ENCODE peak calls at places on chromosome 1, in ten cellular contexts. D is gastrocnemius medialis; U is effector memory CD4-positive, alpha-beta T cell; E is uterus; V is lower lobe of right lung; L is CD8-positive, alpha-beta memory T cell; Z is left ventricle myocardium inferior; S is small intestine; K is RWPE2; P is stomach. M is an unnamed sample. For H3K27me3, the result is how much of the 10 kb centered on the place peaks cover.

GRCh38 chr1:51240096-51240495 is 4.0 kb downstream of the RNF11 start:
- DNase-seq in D (no peak), U (no peak), E (no peak), V (no peak), L (no peak), Z (no peak), S (peak), K (no peak), P (no peak), M (no peak)

GRCh38 chr1:106926748-106927582 is 129.5 kb upstream of the PRMT6 start:
- DNase-seq in D (no peak), U (no peak), E (no peak), V (no peak), L (no peak), Z (no peak), S (no peak), K (no peak), P (no peak), M (no peak)

GRCh38 chr1:910881-911721 is 12.6 kb upstream of the SAMD11 start:
- DNase-seq in D (no peak), U (no peak), E (peak), V (no peak), L (peak), Z (no peak), S (peak), K (peak), P (peak), M (no peak)

GRCh38 chr1:101781437-101781836 is 215.3 kb downstream of the OLFM3 start:
- DNase-seq in D (no peak), U (no peak), E (no peak), V (no peak), L (no peak), Z (no peak), S (peak), K (no peak), P (no peak), M (peak)

GRCh38 chr1:29379438-29380073 is 143.2 kb downstream of the PTPRU start:
- DNase-seq in D (no peak), U (no peak), E (no peak), V (no peak), L (no peak), Z (no peak), S (no peak), K (no peak), P (no peak), M (no peak)

GRCh38 chr1:44655609-44656008 is 18.7 kb downstream of the TMEM53 start:
- DNase-seq in D (no peak), U (no peak), E (no peak), V (no peak), L (no peak), Z (no peak), S (peak), K (no peak), P (no peak), M (no peak)

GRCh38 chr1:11720033-11720376 is 15.9 kb upstream of the AGTRAP start:
- DNase-seq in D (no peak), U (no peak), E (no peak), V (no peak), L (no peak), Z (no peak), S (no peak), K (no peak), P (no peak), M (no peak)

GRCh38 chr1:4156241-4156640 is 256.2 kb upstream of the C1orf174 start:
- DNase-seq in D (no peak), U (no peak), E (no peak), V (no peak), L (no peak), Z (no peak), S (no peak), K (no peak), P (no peak), M (no peak)

GRCh38 chr1:15501208-15502032 is 22.6 kb downstream of the CASP9 start:
- DNase-seq in D (no peak), U (peak), E (no peak), V (peak), L (no peak), Z (peak), S (peak), K (no peak), P (peak), M (peak)

GRCh38 chr1:36968730-36969129 is 65.6 kb downstream of the GRIK3 start:
- DNase-seq in D (no peak), U (no peak), E (no peak), V (no peak), L (no peak), Z (no peak), S (no peak), K (no peak), P (no peak), M (no peak)

GRCh38 chr1:55255901-55256300 is 40.7 kb upstream of the USP24 start:
- DNase-seq in D (no peak), U (no peak), E (no peak), V (no peak), L (no peak), Z (no peak), S (no peak), K (no peak), P (no peak), M (no peak)

GRCh38 chr1:195763907-195764183 is 844.4 kb downstream of the KCNT2 start:
- DNase-seq in D (no peak), U (no peak), E (no peak), V (no peak), L (no peak), Z (no peak), S (no peak), K (no peak), P (no peak), M (no peak)

GRCh38 chr1:215192306-215192705 is 109.8 kb downstream of the KCNK2 start:
- DNase-seq in D (no peak), U (no peak), E (no peak), V (no peak), L (no peak), Z (no peak), S (no peak), K (no peak), P (no peak), M (no peak)

GRCh38 chr1:196535727-196536126 is 72.5 kb downstream of the KCNT2 start:
- DNase-seq in D (no peak), U (no peak), E (no peak), V (no peak), L (no peak), Z (no peak), S (no peak), K (no peak), P (no peak), M (no peak)

GRCh38 chr1:62245201-62245600 is 50.6 kb downstream of the L1TD1 start:
- DNase-seq in D (no peak), U (no peak), E (no peak), V (no peak), L (no peak), Z (no peak), S (no peak), K (no peak), P (no peak), M (no peak)

GRCh38 chr1:1121611-1122077 is 5.8 kb upstream of the C1orf159 start:
- DNase-seq in D (no peak), U (no peak), E (no peak), V (no peak), L (no peak), Z (no peak), S (no peak), K (no peak), P (no peak), M (no peak)

GRCh38 chr1:189185077-189185476 is 1292.6 kb downstream of the BRINP3 start:
- DNase-seq in D (no peak), U (no peak), E (no peak), V (no peak), L (no peak), Z (no peak), S (no peak), K (no peak), P (no peak), M (no peak)

GRCh38 chr1:41378999-41379740 is 17.9 kb downstream of the FOXO6 start:
- DNase-seq in D (no peak), U (no peak), E (no peak), V (no peak), L (no peak), Z (no peak), S (no peak), K (no peak), P (no peak), M (no peak)

GRCh38 chr1:41378222-41378621 is 17.0 kb downstream of the FOXO6 start:
- DNase-seq in D (no peak), U (no peak), E (no peak), V (no peak), L (no peak), Z (no peak), S (no peak), K (no peak), P (no peak), M (no peak)

GRCh38 chr1:41380195-41380594 is 19.0 kb downstream of the FOXO6 start:
- DNase-seq in D (no peak), U (no peak), E (no peak), V (no peak), L (no peak), Z (no peak), S (no peak), K (no peak), P (no peak), M (no peak)

GRCh38 chr1:41380979-41381690 is 19.9 kb downstream of the FOXO6 start:
- DNase-seq in D (no peak), U (no peak), E (peak), V (no peak), L (no peak), Z (peak), S (peak), K (no peak), P (peak), M (no peak)

GRCh38 chr1:41379741-41380130 is 18.5 kb downstream of the FOXO6 start:
- DNase-seq in D (no peak), U (no peak), E (no peak), V (no peak), L (no peak), Z (no peak), S (no peak), K (no peak), P (no peak), M (no peak)
- H3K27me3 ChIP-seq in D (under half), U (under half), E (under half), V (under half), L (under half), Z (under half), S (under half), K (under half), P (under half), M (under half)

DNA sequence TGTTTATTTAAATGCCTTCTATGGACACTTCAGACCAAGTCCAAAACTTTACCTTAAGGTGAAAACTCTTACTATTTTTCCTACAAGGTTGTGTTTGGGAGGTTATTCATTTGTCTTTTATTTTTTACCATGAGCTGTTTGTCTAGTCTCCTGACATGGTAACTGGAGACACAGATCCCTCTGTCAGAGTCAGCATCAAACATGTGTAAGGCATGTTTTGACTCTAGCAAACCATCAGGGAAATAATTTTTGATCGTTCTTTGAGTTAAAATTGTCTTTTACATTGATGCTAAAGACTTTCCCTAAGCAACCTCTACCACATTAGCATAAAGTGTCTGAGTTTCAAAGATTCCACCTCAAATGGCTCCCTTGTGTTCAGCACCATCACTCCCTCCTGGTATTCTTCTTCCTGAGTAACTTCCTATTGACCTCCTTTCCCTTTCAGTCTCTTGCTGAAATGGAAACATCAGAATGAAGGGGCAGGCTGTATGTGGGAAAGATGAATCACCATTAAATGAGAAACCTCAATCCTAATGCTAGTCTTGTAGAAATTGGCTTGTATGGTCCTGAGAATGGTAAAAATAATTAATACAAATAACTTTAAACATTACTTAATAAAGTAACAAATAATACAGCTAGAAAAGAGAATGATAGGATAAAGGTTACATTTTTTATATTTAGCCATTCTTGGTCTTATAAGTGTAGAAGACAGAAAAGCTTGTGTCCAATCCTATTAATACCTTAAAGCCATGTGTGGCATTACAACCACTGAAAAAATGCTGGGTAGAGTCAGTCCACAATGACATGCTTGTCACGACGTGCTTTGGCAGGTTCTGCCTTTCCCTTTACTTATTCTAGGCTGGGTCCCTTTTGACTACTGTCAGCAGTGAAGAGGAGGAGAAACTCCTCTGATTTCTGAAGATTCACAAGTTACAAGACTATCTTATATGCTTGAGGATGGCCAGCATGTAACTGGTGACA is 14.3 kb upstream of the AIM2 start:
- DNase-seq in D (no peak), U (no peak), E (no peak), V (no peak), L (no peak), Z (no peak), S (no peak), K (no peak), P (no peak), M (no peak)
- H3K27me3 ChIP-seq in D (under half), U (under half), E (under half), V (under half), L (under half), Z (under half), S (under half), K (under half), P (under half), M (under half)

GRCh38 chr1:34927316-34927715 is 2.1 kb downstream of the DLGAP3 start:
- DNase-seq in D (no peak), U (no peak), E (no peak), V (no peak), L (no peak), Z (no peak), S (no peak), K (no peak), P (no peak), M (no peak)
- H3K27me3 ChIP-seq in D (half or more), U (under half), E (under half), V (half or more), L (half or more), Z (half or more), S (under half), K (half or more), P (under half), M (under half)

GRCh38 chr1:177174921-177175634 is 4.3 kb downstream of the BRINP2 start:
- DNase-seq in D (no peak), U (no peak), E (no peak), V (no peak), L (no peak), Z (no peak), S (no peak), K (no peak), P (no peak), M (no peak)
- H3K27me3 ChIP-seq in D (under half), U (under half), E (under half), V (under half), L (under half), Z (half or more), S (under half), K (half or more), P (under half), M (under half)

DNA sequence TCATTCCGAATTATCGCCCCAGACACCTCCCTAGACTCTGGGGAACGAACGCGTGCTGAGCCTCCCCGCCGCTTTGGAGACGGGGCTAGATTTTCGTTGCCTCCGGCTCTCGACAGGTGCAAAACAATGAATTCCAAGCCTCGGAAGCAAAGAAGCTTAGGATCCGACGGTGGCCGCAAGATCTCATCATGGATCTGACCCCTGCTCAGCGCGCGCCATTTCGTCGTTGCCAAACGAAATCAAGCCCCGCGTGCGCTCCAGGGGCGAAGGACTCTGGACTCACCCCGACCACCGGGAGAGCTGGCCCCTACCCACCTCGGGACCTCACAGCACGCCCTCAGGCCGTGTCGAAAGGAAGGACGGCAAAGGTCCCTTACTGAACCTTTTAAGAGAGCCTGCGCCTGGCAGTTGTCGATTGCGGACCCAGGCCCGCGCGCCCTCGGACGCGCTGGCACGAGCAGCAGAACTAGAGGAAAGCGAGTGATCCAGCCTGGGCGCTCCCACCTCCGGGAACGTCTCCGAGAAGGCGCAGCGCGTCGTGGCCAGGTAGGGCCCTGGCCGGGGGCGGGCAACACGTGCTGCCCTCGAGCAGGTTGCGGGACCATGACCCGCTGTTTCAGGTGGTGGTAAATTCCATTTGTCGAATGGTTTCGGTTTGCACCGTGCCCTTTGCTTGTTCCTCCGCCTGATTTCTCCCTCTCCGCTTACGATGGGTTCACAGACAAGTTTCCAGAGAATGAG is 1.6 kb upstream of the RUNX3 start:
- DNase-seq in D (no peak), U (no peak), E (no peak), V (no peak), L (peak), Z (no peak), S (no peak), K (no peak), P (no peak), M (no peak)
- H3K27me3 ChIP-seq in D (half or more), U (under half), E (under half), V (half or more), L (under half), Z (half or more), S (under half), K (half or more), P (under half), M (under half)

DNA sequence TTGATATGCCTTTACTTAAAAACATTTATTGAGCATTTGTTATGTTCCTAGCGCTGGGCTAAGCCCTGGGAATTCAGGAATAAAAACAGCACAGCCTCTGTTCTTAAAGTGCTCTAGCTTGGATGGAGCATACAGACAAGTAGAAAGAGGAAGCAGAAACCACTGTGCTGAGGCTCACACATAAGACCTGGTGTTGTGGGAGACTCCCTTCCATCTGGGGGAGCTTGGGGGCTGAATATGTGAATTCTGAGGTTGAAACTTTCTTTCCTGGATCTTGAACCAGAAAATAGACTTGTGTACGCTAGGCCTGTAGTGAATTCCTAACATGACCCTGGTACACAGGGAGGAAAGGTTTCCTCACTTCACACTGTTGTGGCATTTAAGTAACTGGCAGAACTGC is 209.9 kb downstream of the ZNF326 start:
- DNase-seq in D (no peak), U (no peak), E (no peak), V (no peak), L (no peak), Z (no peak), S (no peak), K (no peak), P (no peak), M (no peak)
- H3K27me3 ChIP-seq in D (under half), U (under half), E (under half), V (under half), L (under half), Z (under half), S (under half), K (under half), P (under half), M (under half)

GRCh38 chr1:58784758-58785423 is 1.0 kb upstream of the JUN start:
- DNase-seq in D (peak), U (peak), E (peak), V (peak), L (peak), Z (peak), S (peak), K (peak), P (peak), M (peak)
- H3K27me3 ChIP-seq in D (under half), U (under half), E (under half), V (under half), L (under half), Z (under half), S (under half), K (under half), P (under half), M (under half)

DNA sequence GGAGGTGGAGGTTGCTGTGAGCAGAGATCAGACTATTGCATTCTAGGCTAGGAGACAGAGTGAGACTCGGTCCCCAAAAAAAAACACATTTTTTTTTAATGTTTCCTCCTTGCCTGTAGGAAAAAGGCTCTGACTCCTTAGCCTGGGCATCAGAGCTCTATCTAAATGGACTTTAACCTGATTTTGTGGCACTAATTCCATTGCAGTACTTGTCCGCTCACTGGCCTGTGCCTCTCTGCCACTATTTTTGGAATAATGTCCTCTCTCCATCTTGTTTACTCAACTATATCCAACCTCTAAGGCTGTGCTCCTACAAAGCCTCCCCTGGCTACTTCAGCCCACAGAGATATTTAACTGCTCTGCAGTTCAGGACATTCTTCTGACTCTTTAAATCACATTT is 26.5 kb downstream of the METTL18 start:
- DNase-seq in D (no peak), U (no peak), E (no peak), V (no peak), L (no peak), Z (no peak), S (no peak), K (no peak), P (no peak), M (no peak)
- H3K27me3 ChIP-seq in D (under half), U (under half), E (under half), V (under half), L (under half), Z (under half), S (under half), K (under half), P (under half), M (under half)

M was measured in prostate gland.